ENCODE peak calls at places on chromosomes 11 and 22, in six cellular contexts. One of them, this sample, is unnamed.
A peak's percentile ranks its signal among the peaks of the same experiment; 100 is the strongest.

GRCh38 chr11:126547161-126547560 is 191.7 kb downstream of the ST3GAL4 start:
- DNase-seq in progenitor cell of endocrine pancreas: no peak
- DNase-seq in mesothelial cell of epicardium: no peak
- DNase-seq in heart left ventricle: no peak
- DNase-seq in cardiac fibroblast: peak; percentile 33
- DNase-seq in activated CD8-positive, alpha-beta T cell treated with anti-CD3 and anti-CD28 coated beads for 36 hours: no peak
- DNase-seq in this sample: peak; percentile 40

GRCh38 chr11:46361283-46362145 is 14.3 kb downstream of the DGKZ start:
- DNase-seq in cardiac fibroblast: peak; percentile 55
- DNase-seq in activated CD8-positive, alpha-beta T cell treated with anti-CD3 and anti-CD28 coated beads for 36 hours: peak; percentile 85
- DNase-seq in progenitor cell of endocrine pancreas: no peak
- DNase-seq in heart left ventricle: peak; percentile 84
- DNase-seq in mesothelial cell of epicardium: no peak
- DNase-seq in this sample: no peak

GRCh38 chr11:27621440-27622161 is 78.7 kb downstream of the BDNF start:
- DNase-seq in mesothelial cell of epicardium: no peak
- DNase-seq in cardiac fibroblast: peak; percentile 51
- DNase-seq in heart left ventricle: no peak
- DNase-seq in activated CD8-positive, alpha-beta T cell treated with anti-CD3 and anti-CD28 coated beads for 36 hours: no peak
- DNase-seq in progenitor cell of endocrine pancreas: no peak
- DNase-seq in this sample: no peak

GRCh38 chr11:36300651-36301050 is 4.6 kb downstream of the PRR5L start:
- DNase-seq in cardiac fibroblast: peak; percentile 47
- DNase-seq in mesothelial cell of epicardium: no peak
- DNase-seq in heart left ventricle: peak; percentile 58
- DNase-seq in activated CD8-positive, alpha-beta T cell treated with anti-CD3 and anti-CD28 coated beads for 36 hours: no peak
- DNase-seq in progenitor cell of endocrine pancreas: no peak
- DNase-seq in this sample: no peak

GRCh38 chr11:28903716-28904115 is 795.5 kb downstream of the METTL15 start:
- DNase-seq in cardiac fibroblast: peak; percentile 44
- DNase-seq in progenitor cell of endocrine pancreas: no peak
- DNase-seq in heart left ventricle: no peak
- DNase-seq in activated CD8-positive, alpha-beta T cell treated with anti-CD3 and anti-CD28 coated beads for 36 hours: no peak
- DNase-seq in mesothelial cell of epicardium: no peak
- DNase-seq in this sample: no peak

GRCh38 chr11:117318738-117319137 is 2.7 kb upstream of the BACE1 start:
- DNase-seq in mesothelial cell of epicardium: no peak
- DNase-seq in activated CD8-positive, alpha-beta T cell treated with anti-CD3 and anti-CD28 coated beads for 36 hours: no peak
- DNase-seq in cardiac fibroblast: no peak
- DNase-seq in heart left ventricle: no peak
- DNase-seq in progenitor cell of endocrine pancreas: no peak
- DNase-seq in this sample: no peak

GRCh38 chr11:114412946-114413345 is 12.5 kb downstream of the RBM7 start:
- DNase-seq in mesothelial cell of epicardium: no peak
- DNase-seq in heart left ventricle: no peak
- DNase-seq in progenitor cell of endocrine pancreas: no peak
- DNase-seq in cardiac fibroblast: no peak
- DNase-seq in activated CD8-positive, alpha-beta T cell treated with anti-CD3 and anti-CD28 coated beads for 36 hours: no peak
- DNase-seq in this sample: peak; percentile 55

GRCh38 chr11:65180877-65181568 is 705 bp upstream of the CAPN1 start:
- DNase-seq in mesothelial cell of epicardium: peak; percentile 83
- DNase-seq in progenitor cell of endocrine pancreas: peak; percentile 85
- DNase-seq in cardiac fibroblast: peak; percentile 49
- DNase-seq in heart left ventricle: peak; percentile 59
- DNase-seq in activated CD8-positive, alpha-beta T cell treated with anti-CD3 and anti-CD28 coated beads for 36 hours: peak; percentile 63
- DNase-seq in this sample: peak; percentile 57

GRCh38 chr22:39731881-39732555 is 161.5 kb downstream of the CACNA1I start:
- DNase-seq in mesothelial cell of epicardium: peak; percentile 37
- DNase-seq in cardiac fibroblast: no peak
- DNase-seq in progenitor cell of endocrine pancreas: no peak
- DNase-seq in activated CD8-positive, alpha-beta T cell treated with anti-CD3 and anti-CD28 coated beads for 36 hours: no peak
- DNase-seq in heart left ventricle: no peak
- DNase-seq in this sample: no peak

GRCh38 chr11:45083544-45084087 is 62.8 kb upstream of the PRDM11 start:
- DNase-seq in progenitor cell of endocrine pancreas: no peak
- DNase-seq in activated CD8-positive, alpha-beta T cell treated with anti-CD3 and anti-CD28 coated beads for 36 hours: peak; percentile 32
- DNase-seq in mesothelial cell of epicardium: no peak
- DNase-seq in heart left ventricle: no peak
- DNase-seq in cardiac fibroblast: no peak
- DNase-seq in this sample: no peak

GRCh38 chr22:22479116-22479515 is 29.4 kb downstream of the ZNF280B start:
- DNase-seq in progenitor cell of endocrine pancreas: no peak
- DNase-seq in cardiac fibroblast: no peak
- DNase-seq in mesothelial cell of epicardium: no peak
- DNase-seq in activated CD8-positive, alpha-beta T cell treated with anti-CD3 and anti-CD28 coated beads for 36 hours: no peak
- DNase-seq in heart left ventricle: no peak
- DNase-seq in this sample: no peak

GRCh38 chr11:24820541-24820940 is 323.7 kb downstream of the LUZP2 start:
- DNase-seq in activated CD8-positive, alpha-beta T cell treated with anti-CD3 and anti-CD28 coated beads for 36 hours: no peak
- DNase-seq in heart left ventricle: no peak
- DNase-seq in progenitor cell of endocrine pancreas: no peak
- DNase-seq in cardiac fibroblast: peak; percentile 8
- DNase-seq in mesothelial cell of epicardium: no peak
- DNase-seq in this sample: no peak

GRCh38 chr22:46021577-46021976 is 44.6 kb upstream of the WNT7B start:
- DNase-seq in heart left ventricle: peak; percentile 10
- DNase-seq in cardiac fibroblast: no peak
- DNase-seq in activated CD8-positive, alpha-beta T cell treated with anti-CD3 and anti-CD28 coated beads for 36 hours: no peak
- DNase-seq in mesothelial cell of epicardium: no peak
- DNase-seq in progenitor cell of endocrine pancreas: no peak
- DNase-seq in this sample: no peak

GRCh38 chr11:86484164-86484794 is 109.6 kb downstream of the CCDC81 start:
- DNase-seq in cardiac fibroblast: peak; percentile 99
- DNase-seq in heart left ventricle: peak; percentile 54
- DNase-seq in activated CD8-positive, alpha-beta T cell treated with anti-CD3 and anti-CD28 coated beads for 36 hours: no peak
- DNase-seq in mesothelial cell of epicardium: no peak
- DNase-seq in progenitor cell of endocrine pancreas: no peak
- DNase-seq in this sample: peak; percentile 82

GRCh38 chr11:67640021-67640757 is 626 bp upstream of the TBX10 start:
- DNase-seq in mesothelial cell of epicardium: peak; percentile 71
- DNase-seq in cardiac fibroblast: peak; percentile 60
- DNase-seq in heart left ventricle: no peak
- DNase-seq in progenitor cell of endocrine pancreas: no peak
- DNase-seq in activated CD8-positive, alpha-beta T cell treated with anti-CD3 and anti-CD28 coated beads for 36 hours: peak; percentile 77
- DNase-seq in this sample: no peak

GRCh38 chr11:67435031-67435726 is 2.3 kb downstream of the PTPRCAP start:
- DNase-seq in progenitor cell of endocrine pancreas: no peak
- DNase-seq in cardiac fibroblast: no peak
- DNase-seq in activated CD8-positive, alpha-beta T cell treated with anti-CD3 and anti-CD28 coated beads for 36 hours: peak; percentile 73
- DNase-seq in heart left ventricle: no peak
- DNase-seq in mesothelial cell of epicardium: no peak
- DNase-seq in this sample: no peak

GRCh38 chr11:69984457-69985261 is 93.5 kb upstream of the ANO1 start:
- DNase-seq in progenitor cell of endocrine pancreas: no peak
- DNase-seq in cardiac fibroblast: no peak
- DNase-seq in activated CD8-positive, alpha-beta T cell treated with anti-CD3 and anti-CD28 coated beads for 36 hours: no peak
- DNase-seq in heart left ventricle: no peak
- DNase-seq in mesothelial cell of epicardium: no peak
- DNase-seq in this sample: no peak

GRCh38 chr22:46289244-46289891 is 7.3 kb upstream of the GTSE1 start:
- DNase-seq in heart left ventricle: no peak
- DNase-seq in progenitor cell of endocrine pancreas: no peak
- DNase-seq in cardiac fibroblast: no peak
- DNase-seq in activated CD8-positive, alpha-beta T cell treated with anti-CD3 and anti-CD28 coated beads for 36 hours: no peak
- DNase-seq in mesothelial cell of epicardium: no peak
- DNase-seq in this sample: no peak

GRCh38 chr11:2655320-2655719 is 44.5 kb downstream of the KCNQ1OT1 start:
- DNase-seq in mesothelial cell of epicardium: no peak
- DNase-seq in heart left ventricle: no peak
- DNase-seq in progenitor cell of endocrine pancreas: no peak
- DNase-seq in activated CD8-positive, alpha-beta T cell treated with anti-CD3 and anti-CD28 coated beads for 36 hours: no peak
- DNase-seq in cardiac fibroblast: no peak
- DNase-seq in this sample: no peak

GRCh38 chr22:39027717-39028116 is 6.8 kb downstream of the APOBEC3D start:
- DNase-seq in activated CD8-positive, alpha-beta T cell treated with anti-CD3 and anti-CD28 coated beads for 36 hours: no peak
- DNase-seq in cardiac fibroblast: no peak
- DNase-seq in progenitor cell of endocrine pancreas: no peak
- DNase-seq in mesothelial cell of epicardium: no peak
- DNase-seq in heart left ventricle: no peak
- DNase-seq in this sample: no peak

GRCh38 chr11:103662880-103663279 is 373.6 kb upstream of the DDI1 start:
- DNase-seq in heart left ventricle: no peak
- DNase-seq in mesothelial cell of epicardium: no peak
- DNase-seq in progenitor cell of endocrine pancreas: no peak
- DNase-seq in cardiac fibroblast: no peak
- DNase-seq in activated CD8-positive, alpha-beta T cell treated with anti-CD3 and anti-CD28 coated beads for 36 hours: no peak
- DNase-seq in this sample: no peak

GRCh38 chr22:49067504-49067903 is 760.2 kb downstream of the BRD1 start:
- DNase-seq in activated CD8-positive, alpha-beta T cell treated with anti-CD3 and anti-CD28 coated beads for 36 hours: no peak
- DNase-seq in mesothelial cell of epicardium: no peak
- DNase-seq in cardiac fibroblast: no peak
- DNase-seq in heart left ventricle: no peak
- DNase-seq in progenitor cell of endocrine pancreas: no peak
- DNase-seq in this sample: no peak

GRCh38 chr22:49062155-49063039 is 765.3 kb downstream of the BRD1 start:
- DNase-seq in mesothelial cell of epicardium: no peak
- DNase-seq in activated CD8-positive, alpha-beta T cell treated with anti-CD3 and anti-CD28 coated beads for 36 hours: no peak
- DNase-seq in heart left ventricle: no peak
- DNase-seq in cardiac fibroblast: no peak
- DNase-seq in progenitor cell of endocrine pancreas: no peak
- DNase-seq in this sample: no peak

GRCh38 chr22:49063040-49063329 is 764.7 kb downstream of the BRD1 start:
- DNase-seq in cardiac fibroblast: no peak
- DNase-seq in heart left ventricle: no peak
- DNase-seq in activated CD8-positive, alpha-beta T cell treated with anti-CD3 and anti-CD28 coated beads for 36 hours: no peak
- DNase-seq in mesothelial cell of epicardium: no peak
- DNase-seq in progenitor cell of endocrine pancreas: no peak
- DNase-seq in this sample: no peak

GRCh38 chr22:49066619-49067018 is 761.1 kb downstream of the BRD1 start:
- DNase-seq in mesothelial cell of epicardium: no peak
- DNase-seq in heart left ventricle: no peak
- DNase-seq in progenitor cell of endocrine pancreas: no peak
- DNase-seq in cardiac fibroblast: no peak
- DNase-seq in activated CD8-positive, alpha-beta T cell treated with anti-CD3 and anti-CD28 coated beads for 36 hours: no peak
- DNase-seq in this sample: no peak

DNA sequence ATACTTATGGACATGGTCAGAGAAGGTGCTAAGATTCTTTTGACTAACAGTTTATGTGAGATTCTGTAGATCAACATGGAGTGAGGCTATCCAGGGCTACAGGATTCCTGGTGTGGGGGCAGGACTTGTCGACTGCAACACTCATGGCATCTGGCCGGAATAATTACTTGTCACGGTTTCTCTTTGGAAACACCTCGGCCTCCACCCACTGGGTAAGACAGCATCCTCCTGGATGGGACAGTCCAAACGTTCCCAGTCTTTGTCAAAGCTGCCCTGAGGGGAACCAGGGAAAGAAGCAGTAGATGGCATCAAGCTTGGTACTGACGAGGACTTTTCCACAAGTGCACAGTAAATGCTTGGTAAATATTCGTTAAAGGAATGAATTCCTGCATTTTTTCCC is 762.8 kb downstream of the BRD1 start:
- DNase-seq in heart left ventricle: no peak
- DNase-seq in progenitor cell of endocrine pancreas: no peak
- DNase-seq in activated CD8-positive, alpha-beta T cell treated with anti-CD3 and anti-CD28 coated beads for 36 hours: no peak
- DNase-seq in mesothelial cell of epicardium: no peak
- DNase-seq in cardiac fibroblast: no peak
- DNase-seq in this sample: no peak
- TF ChIP-seq CTCF in heart left ventricle: no peak
- TF ChIP-seq CTCF in progenitor cell of endocrine pancreas: no peak
- TF ChIP-seq CTCF in activated CD8-positive, alpha-beta T cell treated with anti-CD3 and anti-CD28 coated beads for 36 hours: no peak
- TF ChIP-seq CTCF in mesothelial cell of epicardium: no peak
- TF ChIP-seq CTCF in cardiac fibroblast: no peak
- TF ChIP-seq CTCF in this sample: no peak

DNA sequence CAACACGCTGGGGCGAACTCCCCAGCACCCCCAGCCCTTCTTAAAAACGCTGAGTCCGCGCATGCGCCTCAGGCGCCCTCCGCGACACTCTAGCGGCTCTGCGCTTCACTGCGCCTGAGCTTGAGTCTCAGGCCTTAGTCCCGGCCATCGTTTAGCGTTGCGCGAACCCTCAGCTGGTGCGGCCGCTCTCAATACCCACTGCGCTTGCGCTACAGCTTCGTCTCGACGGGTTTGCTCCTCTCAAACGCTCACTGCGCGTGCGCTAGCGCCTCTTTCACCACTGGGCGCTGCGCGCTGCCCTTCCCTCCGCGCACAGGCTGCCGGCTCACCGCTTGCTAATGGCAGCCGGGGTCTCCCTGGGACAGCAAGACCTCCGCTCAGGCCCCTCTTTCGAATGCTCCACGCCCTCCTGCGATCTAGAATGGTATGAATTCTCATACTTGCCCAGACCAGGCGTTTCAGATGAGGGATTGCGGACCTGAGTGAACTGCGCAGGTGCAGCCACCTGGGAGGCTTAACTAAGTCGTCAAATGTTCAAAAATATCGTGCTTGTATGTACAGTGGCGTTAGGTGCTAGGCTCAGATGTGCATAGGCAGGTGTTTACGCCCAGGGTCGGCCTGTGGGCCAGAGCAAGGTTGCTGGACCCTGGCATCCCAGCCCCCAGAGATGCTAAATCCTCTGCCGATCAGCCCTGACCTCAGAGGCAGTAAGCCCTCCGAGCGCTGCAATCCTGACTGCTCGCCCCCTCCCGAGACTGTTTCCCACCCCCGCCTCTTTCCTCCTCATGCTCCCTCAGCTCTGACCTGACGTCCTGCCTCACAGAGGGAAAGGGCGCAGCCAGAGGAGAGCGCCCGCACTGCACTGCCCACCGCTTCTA is at the start of gene SLC2A11:
- DNase-seq in activated CD8-positive, alpha-beta T cell treated with anti-CD3 and anti-CD28 coated beads for 36 hours: peak; percentile 97
- DNase-seq in mesothelial cell of epicardium: peak; percentile 96
- DNase-seq in cardiac fibroblast: peak; percentile 97
- DNase-seq in progenitor cell of endocrine pancreas: peak; percentile 93
- DNase-seq in heart left ventricle: peak; percentile 98
- DNase-seq in this sample: peak; percentile 93
- TF ChIP-seq CTCF in activated CD8-positive, alpha-beta T cell treated with anti-CD3 and anti-CD28 coated beads for 36 hours: peak; percentile 25
- TF ChIP-seq CTCF in mesothelial cell of epicardium: no peak
- TF ChIP-seq CTCF in cardiac fibroblast: peak; percentile 36
- TF ChIP-seq CTCF in progenitor cell of endocrine pancreas: no peak
- TF ChIP-seq CTCF in heart left ventricle: no peak
- TF ChIP-seq CTCF in this sample: peak; percentile 22

GRCh38 chr11:55345306-55345705 is 2.3 kb downstream of the OR4A16 start:
- DNase-seq in heart left ventricle: no peak
- DNase-seq in cardiac fibroblast: no peak
- DNase-seq in activated CD8-positive, alpha-beta T cell treated with anti-CD3 and anti-CD28 coated beads for 36 hours: no peak
- DNase-seq in progenitor cell of endocrine pancreas: no peak
- DNase-seq in mesothelial cell of epicardium: no peak
- DNase-seq in this sample: no peak

DNA sequence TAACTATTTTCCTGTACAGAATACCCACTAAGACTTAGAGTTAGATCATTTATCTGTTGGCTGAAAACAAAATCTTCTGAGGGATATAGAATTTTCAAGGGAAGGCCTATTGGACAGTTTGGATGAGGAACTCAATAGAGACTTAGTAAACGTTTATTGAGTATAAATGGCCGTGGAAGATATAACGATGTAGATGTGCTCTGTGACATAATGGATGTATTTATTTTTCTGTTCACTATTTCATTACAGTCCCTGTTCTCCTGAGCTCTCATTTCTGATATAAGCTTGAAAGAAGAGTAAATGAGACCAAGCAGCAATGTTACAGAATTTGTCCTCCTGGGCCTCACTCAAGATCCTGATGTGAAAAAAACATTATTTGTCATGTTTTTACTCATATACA is at the start of gene OR4A16:
- DNase-seq in mesothelial cell of epicardium: no peak
- DNase-seq in progenitor cell of endocrine pancreas: no peak
- DNase-seq in activated CD8-positive, alpha-beta T cell treated with anti-CD3 and anti-CD28 coated beads for 36 hours: no peak
- DNase-seq in heart left ventricle: no peak
- DNase-seq in cardiac fibroblast: no peak
- DNase-seq in this sample: no peak
- TF ChIP-seq CTCF in mesothelial cell of epicardium: no peak
- TF ChIP-seq CTCF in progenitor cell of endocrine pancreas: no peak
- TF ChIP-seq CTCF in activated CD8-positive, alpha-beta T cell treated with anti-CD3 and anti-CD28 coated beads for 36 hours: no peak
- TF ChIP-seq CTCF in heart left ventricle: no peak
- TF ChIP-seq CTCF in cardiac fibroblast: no peak
- TF ChIP-seq CTCF in this sample: no peak

GRCh38 chr11:12183827-12184620 is 73.6 kb downstream of the MICAL2 start:
- DNase-seq in heart left ventricle: no peak
- DNase-seq in cardiac fibroblast: no peak
- DNase-seq in mesothelial cell of epicardium: no peak
- DNase-seq in activated CD8-positive, alpha-beta T cell treated with anti-CD3 and anti-CD28 coated beads for 36 hours: no peak
- DNase-seq in progenitor cell of endocrine pancreas: no peak
- DNase-seq in this sample: no peak
- TF ChIP-seq CTCF in heart left ventricle: no peak
- TF ChIP-seq CTCF in cardiac fibroblast: no peak
- TF ChIP-seq CTCF in mesothelial cell of epicardium: no peak
- TF ChIP-seq CTCF in activated CD8-positive, alpha-beta T cell treated with anti-CD3 and anti-CD28 coated beads for 36 hours: no peak
- TF ChIP-seq CTCF in progenitor cell of endocrine pancreas: no peak
- TF ChIP-seq CTCF in this sample: no peak

This sample was measured in mammary epithelial cell.